ENCODE peak calls at places on chromosome 1, in six cellular contexts. Q is brain microvascular endothelial cell, T is MM.1S, M is fibroblast of mammary gland, A is IMR-90, X is astrocyte of the spinal cord. O is an unnamed sample.

GRCh38 chr1:2108213-2108876 is 58.1 kb downstream of the PRKCZ start:
- DNase-seq in A (peak), T (no peak), M (peak), Q (peak), X (peak), O (no peak)

GRCh38 chr1:58412071-58412580 is 134.4 kb downstream of the OMA1 start:
- DNase-seq in A (peak), Q (peak), T (no peak), M (peak), X (peak), O (no peak)

GRCh38 chr1:41537788-41538351 is 53.4 kb upstream of the EDN2 start:
- DNase-seq in Q (peak), M (peak), A (peak), T (no peak), X (peak), O (peak)

GRCh38 chr1:159867322-159868064 is 5.0 kb upstream of the VSIG8 start:
- DNase-seq in T (no peak), M (peak), A (no peak), X (no peak), Q (no peak), O (no peak)

GRCh38 chr1:172746091-172746949 is 87.4 kb downstream of the FASLG start:
- DNase-seq in T (peak), M (peak), X (peak), Q (peak), A (peak), O (peak)

GRCh38 chr1:225454067-225454618 is 26.3 kb upstream of the LBR start:
- DNase-seq in X (peak), A (peak), M (peak), T (no peak), Q (no peak), O (no peak)

GRCh38 chr1:3369437-3370076 is 84.9 kb upstream of the ARHGEF16 start:
- DNase-seq in A (peak), Q (peak), M (peak), T (no peak), X (peak), O (peak)

GRCh38 chr1:215507119-215507518 is 60.0 kb upstream of the KCTD3 start:
- DNase-seq in M (no peak), Q (no peak), T (no peak), A (peak), X (peak), O (no peak)

GRCh38 chr1:53138991-53139884 is 3.2 kb downstream of the SLC1A7 start:
- DNase-seq in T (no peak), Q (no peak), X (no peak), A (peak), M (no peak), O (no peak)

DNA sequence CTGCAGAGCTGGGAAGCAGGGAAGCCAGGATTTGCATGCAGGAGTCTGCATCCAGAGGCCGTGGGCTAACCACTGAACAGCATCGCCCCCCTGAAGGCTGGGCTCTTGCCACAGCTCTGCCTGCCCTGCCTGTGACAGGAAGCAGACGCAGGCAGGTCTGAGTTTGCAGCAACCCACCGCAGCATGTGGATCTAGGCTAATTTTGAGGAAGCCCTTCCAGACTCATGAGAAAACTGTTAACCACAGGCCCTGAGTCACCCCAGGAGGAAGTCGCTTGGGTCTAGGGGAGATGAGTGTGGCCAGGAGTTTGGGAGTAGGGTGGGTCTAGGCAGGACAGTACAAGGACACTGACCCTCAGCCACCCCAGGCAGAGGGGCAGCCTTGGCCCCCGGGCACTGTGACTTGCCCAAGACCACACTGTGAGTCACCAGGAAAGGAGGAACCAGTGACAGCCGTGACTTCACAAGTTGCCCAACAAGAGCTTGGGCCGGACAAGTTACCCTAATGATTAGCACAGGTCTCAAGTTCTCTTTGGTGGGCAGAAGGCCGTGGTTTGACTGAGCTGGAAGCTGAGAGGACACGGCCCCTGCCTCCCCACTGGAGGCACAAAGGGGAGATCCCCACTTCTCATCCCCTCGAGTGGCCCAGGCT is 904 bp downstream of the LAPTM5 start:
- DNase-seq in M (peak), A (peak), T (peak), Q (peak), X (peak), O (peak)
- H3K4me3 ChIP-seq in M (no peak), A (no peak), T (peak), Q (no peak), X (no peak), O (no peak)

GRCh38 chr1:109112652-109113285 is 1.1 kb upstream of the ELAPOR1 start:
- DNase-seq in A (peak), T (peak), X (peak), M (peak), Q (peak), O (peak)

GRCh38 chr1:109111386-109112055 is 2.4 kb upstream of the ELAPOR1 start:
- DNase-seq in M (no peak), Q (no peak), X (no peak), T (no peak), A (no peak), O (no peak)

GRCh38 chr1:109109906-109110305 is 4.0 kb upstream of the ELAPOR1 start:
- DNase-seq in X (no peak), T (no peak), Q (no peak), A (no peak), M (no peak), O (no peak)

GRCh38 chr1:109113787-109114568 is at the start of gene ELAPOR1:
- DNase-seq in A (peak), X (no peak), M (no peak), Q (no peak), T (peak), O (no peak)

GRCh38 chr1:109112056-109112651 is 1.8 kb upstream of the ELAPOR1 start:
- DNase-seq in Q (no peak), X (peak), A (peak), T (peak), M (peak), O (no peak)
- TF ChIP-seq CTCF in Q (peak), X (peak), A (peak), T (peak), M (peak), O (peak)

GRCh38 chr1:209569445-209570207 is 13.9 kb upstream of the CAMK1G start:
- DNase-seq in T (peak), Q (peak), M (peak), A (peak), X (peak), O (peak)
- H3K4me3 ChIP-seq in T (no peak), Q (no peak), M (no peak), A (peak), X (no peak), O (no peak)

DNA sequence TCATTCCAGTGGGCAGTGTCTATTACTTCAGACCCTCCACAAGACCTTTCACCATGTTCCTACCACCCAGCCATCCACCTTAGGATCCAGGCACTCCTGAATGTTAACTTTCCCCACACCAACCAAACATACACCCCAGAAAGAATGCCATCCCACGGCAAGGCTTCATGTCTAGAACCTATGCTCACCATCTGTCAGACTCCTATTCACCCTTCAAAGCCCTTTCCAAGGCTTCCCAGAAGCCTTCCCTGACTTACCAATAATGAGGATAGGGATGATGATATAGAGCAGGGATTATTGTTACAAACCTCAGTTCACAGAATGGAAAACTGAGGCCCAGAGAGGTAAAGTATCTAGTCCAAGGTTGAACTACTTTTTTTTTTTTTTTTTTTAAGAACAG is 19.3 kb upstream of the RCC2 start:
- DNase-seq in X (no peak), M (no peak), Q (no peak), T (no peak), A (no peak), O (no peak)
- TF ChIP-seq CTCF in X (no peak), M (no peak), Q (no peak), T (no peak), A (no peak), O (no peak)